ENCODE peak calls at places on chromosomes 16 and 17, in five cellular contexts. Z is breast epithelium, X is fibroblast of the aortic adventitia, I is PC-3, M is fibroblast of pulmonary artery. F is an unnamed sample.

GRCh38 chr16:50506543-50506937 is 41.7 kb upstream of the NKD1 start:
- DNase-seq in Z (no peak), X (no peak), I (no peak), M (no peak), F (no peak)

GRCh38 chr16:88769617-88770458 is 15.2 kb downstream of the PIEZO1 start:
- DNase-seq in Z (no peak), X (no peak), I (peak; percentile 48), M (no peak), F (peak; percentile 48)

GRCh38 chr17:79115487-79115886 is 40.9 kb downstream of the ENGASE start:
- DNase-seq in Z (no peak), X (no peak), I (no peak), M (no peak), F (no peak)

GRCh38 chr16:85553436-85554113 is 59.5 kb upstream of the GSE1 start:
- DNase-seq in Z (no peak), X (peak; percentile 64), I (peak; percentile 50), M (peak; percentile 54), F (peak; percentile 33)

GRCh38 chr17:83185023-83186002 is 105.9 kb downstream of the METRNL start:
- DNase-seq in Z (peak; percentile 42), X (no peak), I (no peak), M (no peak), F (no peak)

GRCh38 chr17:14318906-14319205 is 18.0 kb downstream of the HS3ST3B1 start:
- DNase-seq in Z (no peak), X (no peak), I (no peak), M (no peak), F (no peak)

GRCh38 chr17:31588034-31588433 is 196.6 kb downstream of the RAB11FIP4 start:
- DNase-seq in Z (no peak), X (no peak), I (no peak), M (no peak), F (no peak)

GRCh38 chr17:28895794-28896447 is 1.6 kb downstream of the FLOT2 start:
- DNase-seq in Z (no peak), X (no peak), I (no peak), M (no peak), F (no peak)

GRCh38 chr16:12455287-12455798 is 348.3 kb downstream of the CPPED1 start:
- DNase-seq in Z (no peak), X (peak; percentile 46), I (peak; percentile 66), M (peak; percentile 64), F (peak; percentile 68)

GRCh38 chr16:83301966-83302365 is 505.8 kb upstream of the HSBP1 start:
- DNase-seq in Z (no peak), X (peak; percentile 16), I (no peak), M (peak; percentile 47), F (peak; percentile 21)

GRCh38 chr16:12239953-12240485 is 263.5 kb downstream of the SNX29 start:
- DNase-seq in Z (no peak), X (peak; percentile 79), I (no peak), M (peak; percentile 72), F (peak; percentile 66)

GRCh38 chr16:51984395-51984794 is 562.5 kb downstream of the TOX3 start:
- DNase-seq in Z (no peak), X (no peak), I (no peak), M (no peak), F (no peak)

GRCh38 chr16:30377812-30378235 is 3.2 kb downstream of the MYL11 start:
- DNase-seq in Z (peak; percentile 93), X (peak; percentile 88), I (peak; percentile 70), M (peak; percentile 93), F (peak; percentile 92)

GRCh38 chr17:33073416-33073815 is 81.8 kb downstream of the SPACA3 start:
- DNase-seq in Z (no peak), X (no peak), I (no peak), M (no peak), F (no peak)

GRCh38 chr16:10940501-10941079 is 1.7 kb downstream of the DEXI start:
- DNase-seq in Z (no peak), X (no peak), I (no peak), M (no peak), F (no peak)

GRCh38 chr17:69499301-69499700 is 84.8 kb downstream of the MAP2K6 start:
- DNase-seq in Z (no peak), X (no peak), I (no peak), M (no peak), F (no peak)

GRCh38 chr17:28701987-28702751 is 9.5 kb downstream of the PROCA1 start:
- DNase-seq in Z (no peak), X (no peak), I (no peak), M (no peak), F (no peak)

GRCh38 chr17:16407911-16408588 is 7.3 kb upstream of the TRPV2 start:
- DNase-seq in Z (no peak), X (peak; percentile 62), I (peak; percentile 47), M (peak; percentile 63), F (peak; percentile 81)

GRCh38 chr17:19485800-19486340 is 47.8 kb upstream of the SLC47A1 start:
- DNase-seq in Z (peak; percentile 12), X (no peak), I (no peak), M (no peak), F (no peak)

GRCh38 chr17:45814622-45815606 is 29.8 kb upstream of the SPPL2C start:
- DNase-seq in Z (no peak), X (no peak), I (no peak), M (no peak), F (no peak)

DNA sequence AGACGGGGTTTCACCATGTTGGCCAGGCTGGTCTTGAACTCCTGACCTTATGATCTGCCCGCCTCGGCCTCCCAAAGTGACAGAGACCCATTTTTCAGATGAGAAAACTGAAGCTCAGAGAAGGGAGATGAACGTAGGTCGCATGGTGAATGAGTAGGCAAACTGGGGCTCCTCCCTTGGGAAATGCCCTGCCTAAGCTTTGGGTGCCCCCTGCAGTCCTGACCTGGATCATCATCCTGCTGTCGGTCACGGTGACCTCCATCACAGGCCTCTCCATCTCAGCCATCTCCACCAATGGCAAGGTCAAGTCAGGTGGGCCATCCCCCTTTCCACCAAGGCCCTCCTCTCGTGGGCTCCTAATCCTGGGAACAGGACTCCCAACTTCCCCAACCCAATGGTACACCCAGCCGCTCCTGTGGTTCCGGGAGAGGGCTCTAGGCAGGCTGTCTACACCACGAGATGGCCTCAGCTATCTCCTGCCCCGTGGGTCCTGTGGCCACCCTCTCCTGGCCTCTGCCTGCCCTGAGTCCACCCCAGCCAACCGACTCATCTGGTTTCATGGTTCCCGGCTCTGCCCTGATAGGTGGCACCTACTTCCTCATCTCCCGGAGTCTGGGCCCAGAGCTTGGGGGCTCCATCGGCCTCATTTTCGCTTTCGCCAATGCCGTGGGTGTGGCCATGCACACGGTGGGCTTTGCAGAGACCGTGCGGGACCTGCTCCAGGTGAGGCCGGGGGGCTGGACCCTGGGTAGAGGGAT is 4.7 kb downstream of the SLC12A3 start:
- DNase-seq in Z (no peak), X (no peak), I (peak; percentile 37), M (peak; percentile 18), F (peak; percentile 13)
- TF ChIP-seq CTCF in Z (no peak), X (no peak), I (peak; percentile 44), M (peak; percentile 14), F (peak; percentile 24)

GRCh38 chr17:75723201-75723930 is 2.1 kb downstream of the ITGB4 start:
- DNase-seq in Z (no peak), X (no peak), I (peak; percentile 87), M (no peak), F (no peak)
- H3K4me3 ChIP-seq in Z (peak overlapping the region; percentile 82), X (no peak overlapping the region), I (peak overlapping the region; percentile 97), M (no peak overlapping the region), F (no peak overlapping the region)

GRCh38 chr16:69511641-69512040 is 54.1 kb upstream of the NFAT5 start:
- DNase-seq in Z (no peak), X (no peak), I (no peak), M (peak; percentile 27), F (no peak)
- TF ChIP-seq CTCF in Z (no peak), X (no peak), I (no peak), M (no peak), F (no peak)

GRCh38 chr16:57530531-57531252 is 5.7 kb downstream of the CCDC102A start:
- DNase-seq in Z (peak; percentile 33), X (no peak), I (no peak), M (no peak), F (no peak)
- H3K4me3 ChIP-seq in Z (no peak overlapping the region), X (no peak overlapping the region), I (no peak overlapping the region), M (no peak overlapping the region), F (no peak overlapping the region)

GRCh38 chr17:81393684-81394376 is 1.4 kb upstream of the BAHCC1 start:
- DNase-seq in Z (peak; percentile 100), X (peak; percentile 100), I (peak; percentile 100), M (peak; percentile 100), F (peak; percentile 100)
- TF ChIP-seq CTCF in Z (peak; percentile 4), X (peak; percentile 37), I (no peak), M (peak; percentile 16), F (peak; percentile 10)

DNA sequence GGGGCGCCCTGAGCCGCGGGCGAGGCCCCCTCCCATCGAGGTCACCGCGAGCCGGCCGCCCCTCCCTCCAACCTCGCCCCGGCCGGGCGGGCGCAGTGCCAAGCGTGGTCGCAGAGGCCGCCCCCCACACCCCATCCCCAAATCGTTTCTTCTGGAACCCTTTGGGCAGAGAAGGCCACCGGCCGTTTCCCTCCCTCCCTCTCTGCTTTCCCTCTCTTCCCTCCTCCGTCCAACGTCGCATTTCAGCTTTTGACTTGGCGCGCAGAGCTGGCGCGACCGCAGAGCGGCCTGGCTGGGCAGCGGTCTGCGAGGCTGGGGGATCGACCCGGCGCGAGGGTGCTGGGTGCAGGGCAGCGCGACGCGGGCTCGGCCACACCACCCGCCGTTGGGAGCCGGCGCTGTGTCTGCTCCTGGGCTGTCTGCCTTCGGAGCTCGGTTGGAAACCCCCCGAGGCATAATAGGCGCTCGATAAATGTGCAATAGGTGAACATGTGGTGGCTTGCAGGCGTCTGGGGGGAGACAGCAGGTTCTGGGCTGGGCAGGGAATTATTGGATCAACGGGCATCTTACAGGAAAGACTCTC is 2.9 kb upstream of the NTN3 start:
- DNase-seq in Z (no peak), X (no peak), I (peak; percentile 31), M (no peak), F (no peak)
- H3K4me3 ChIP-seq in Z (peak overlapping the region; percentile 63), X (peak overlapping the region; percentile 60), I (peak overlapping the region; percentile 64), M (peak overlapping the region; percentile 40), F (peak overlapping the region; percentile 50)

GRCh38 chr17:76781056-76781982 is 43.4 kb downstream of the MFSD11 start:
- DNase-seq in Z (no peak), X (no peak), I (no peak), M (no peak), F (peak; percentile 23)
- TF ChIP-seq CTCF in Z (no peak), X (no peak), I (peak; percentile 32), M (no peak), F (peak; percentile 47)

GRCh38 chr16:2968368-2968737 is 795 bp upstream of the PAQR4 start:
- DNase-seq in Z (no peak), X (no peak), I (no peak), M (no peak), F (no peak)
- H3K4me3 ChIP-seq in Z (peak overlapping the region; percentile 73), X (no peak overlapping the region), I (peak overlapping the region; percentile 85), M (peak overlapping the region; percentile 55), F (peak overlapping the region; percentile 58)

F was measured in choroid plexus epithelial cell.